ENCODE peak calls at places on chromosomes 7 and 10, in nine cellular contexts. R is transverse colon; T is iPS-NIHi11; Q is HTR-8/SVneo; Z is fibroblast of the conjunctiva; Y is stimulated activated CD4-positive, alpha-beta T cell treated with anti-CD3 and anti-CD28 coated beads, Interleukin-4, amount 100 ng/mL, for 48 hours; E is fibroblast of mammary gland; U is cardiac fibroblast; J is NCI-H1417. A is an unnamed sample.

GRCh38 chr7:128031901-128032604 is 816 bp upstream of the LRRC4 start:
- DNase-seq in R (peak; percentile 33), T (peak; percentile 70), Q (peak; percentile 67), Z (peak; percentile 74), Y (peak; percentile 60), E (peak; percentile 92), U (peak; percentile 93), J (peak; percentile 68), A (peak; percentile 76)

GRCh38 chr7:79555571-79555970 is 102.1 kb upstream of the MAGI2 start:
- DNase-seq in R (no peak), T (no peak), Q (no peak), Z (no peak), Y (no peak), E (no peak), U (peak; percentile 6), J (peak; percentile 13), A (no peak)

GRCh38 chr7:139825666-139826290 is 3.3 kb upstream of the TBXAS1 start:
- DNase-seq in R (no peak), T (no peak), Q (peak; percentile 30), Z (no peak), Y (no peak), E (peak; percentile 71), U (peak; percentile 48), J (no peak), A (peak; percentile 13)

GRCh38 chr7:21902240-21902639 is 43.5 kb downstream of the CDCA7L start:
- DNase-seq in R (no peak), T (no peak), Q (no peak), Z (no peak), Y (no peak), E (peak; percentile 29), U (peak; percentile 63), J (no peak), A (peak; percentile 26)

GRCh38 chr10:85612833-85613232 is 753.8 kb downstream of the GRID1 start:
- DNase-seq in R (no peak), T (peak; percentile 28), Q (no peak), Z (no peak), Y (no peak), E (no peak), U (no peak), J (no peak), A (no peak)

GRCh38 chr7:150404172-150404784 is 25.1 kb downstream of the ZNF775 start:
- DNase-seq in R (peak; percentile 15), T (no peak), Q (no peak), Z (no peak), Y (no peak), E (peak; percentile 15), U (no peak), J (no peak), A (no peak)

GRCh38 chr10:128097783-128098182 is 28.4 kb downstream of the MKI67 start:
- DNase-seq in R (no peak), T (no peak), Q (no peak), Z (no peak), Y (no peak), E (no peak), U (peak; percentile 41), J (no peak), A (no peak)

GRCh38 chr7:2462731-2463130 is 13.5 kb downstream of the GRIFIN start:
- DNase-seq in R (no peak), T (no peak), Q (no peak), Z (no peak), Y (no peak), E (no peak), U (no peak), J (no peak), A (no peak)

GRCh38 chr7:151275813-151276577 is 27.5 kb upstream of the SMARCD3 start:
- DNase-seq in R (no peak), T (no peak), Q (no peak), Z (no peak), Y (no peak), E (no peak), U (no peak), J (no peak), A (no peak)

GRCh38 chr7:90459888-90460287 is 9.6 kb upstream of the PTTG1IP2 start:
- DNase-seq in R (no peak), T (peak; percentile 38), Q (no peak), Z (no peak), Y (no peak), E (no peak), U (peak; percentile 26), J (no peak), A (no peak)

GRCh38 chr7:1981201-1981877 is 251.4 kb downstream of the MAD1L1 start:
- DNase-seq in R (no peak), T (no peak), Q (no peak), Z (no peak), Y (no peak), E (no peak), U (no peak), J (no peak), A (no peak)

GRCh38 chr10:79976999-79977398 is 28.1 kb upstream of the SFTPD start:
- DNase-seq in R (no peak), T (no peak), Q (no peak), Z (no peak), Y (no peak), E (no peak), U (no peak), J (no peak), A (no peak)

GRCh38 chr7:157477550-157478212 is 140.9 kb downstream of the DNAJB6 start:
- DNase-seq in R (no peak), T (no peak), Q (no peak), Z (no peak), Y (no peak), E (no peak), U (no peak), J (no peak), A (no peak)

GRCh38 chr10:97179731-97180366 is 5.9 kb downstream of the SLIT1 start:
- DNase-seq in R (no peak), T (peak; percentile 90), Q (no peak), Z (no peak), Y (no peak), E (no peak), U (no peak), J (no peak), A (no peak)

GRCh38 chr7:107592361-107593024 is 12.4 kb downstream of the BCAP29 start:
- DNase-seq in R (no peak), T (no peak), Q (no peak), Z (peak; percentile 82), Y (no peak), E (peak; percentile 94), U (peak; percentile 77), J (no peak), A (no peak)

GRCh38 chr10:87921934-87922688 is 58.7 kb downstream of the PTEN start:
- DNase-seq in R (no peak), T (peak; percentile 12), Q (no peak), Z (no peak), Y (no peak), E (no peak), U (peak; percentile 22), J (no peak), A (no peak)

GRCh38 chr7:129714514-129715063 is 103.1 kb downstream of the NRF1 start:
- DNase-seq in R (no peak), T (no peak), Q (no peak), Z (no peak), Y (no peak), E (no peak), U (no peak), J (no peak), A (no peak)

GRCh38 chr10:110305767-110306451 is 1.2 kb upstream of the SMNDC1 start:
- DNase-seq in R (peak; percentile 43), T (peak; percentile 31), Q (peak; percentile 42), Z (peak; percentile 83), Y (no peak), E (peak; percentile 94), U (peak; percentile 96), J (no peak), A (peak; percentile 83)

GRCh38 chr10:34102237-34102673 is 712.8 kb downstream of the PARD3 start:
- DNase-seq in R (peak; percentile 35), T (no peak), Q (no peak), Z (no peak), Y (no peak), E (peak; percentile 93), U (peak; percentile 83), J (no peak), A (no peak)

GRCh38 chr10:130179640-130180039 is 43.4 kb downstream of the GLRX3 start:
- DNase-seq in R (no peak), T (peak; percentile 66), Q (peak; percentile 31), Z (peak; percentile 65), Y (peak; percentile 23), E (peak; percentile 79), U (peak; percentile 85), J (peak; percentile 31), A (peak; percentile 37)

GRCh38 chr10:1206101-1206500 is 149.9 kb downstream of the WDR37 start:
- DNase-seq in R (no peak), T (no peak), Q (no peak), Z (no peak), Y (no peak), E (no peak), U (no peak), J (no peak), A (no peak)

GRCh38 chr10:76918106-76918505 is 719.5 kb downstream of the KCNMA1 start:
- DNase-seq in R (no peak), T (no peak), Q (no peak), Z (no peak), Y (no peak), E (no peak), U (no peak), J (no peak), A (no peak)

GRCh38 chr10:86366033-86366901 is at the start of gene GRID1:
- DNase-seq in R (no peak), T (peak; percentile 92), Q (no peak), Z (no peak), Y (no peak), E (no peak), U (no peak), J (peak; percentile 27), A (no peak)

GRCh38 chr10:63622097-63622496 is 100.9 kb downstream of the REEP3 start:
- DNase-seq in R (no peak), T (no peak), Q (no peak), Z (no peak), Y (no peak), E (no peak), U (no peak), J (no peak), A (no peak)

A was measured in RWPE1.